ENCODE peak calls at places on chromosomes 11 and 22, in seven cellular contexts. One of them, this sample, is unnamed.

GRCh38 chr11:123195182-123196059 is at the start of gene CLMP:
- DNase-seq in activated CD8-positive, alpha-beta memory T cell treated with anti-CD3 and anti-CD28 coated beads for 24 hours: peak
- DNase-seq in left colon: peak
- DNase-seq in M059J: peak
- DNase-seq in T-helper 17 cell: no peak
- DNase-seq in C1 segment of cervical spinal cord: peak
- DNase-seq in T follicular helper cell: no peak
- DNase-seq in this sample: no peak

GRCh38 chr22:31750365-31751284 is 693 bp upstream of the PRR14L start:
- DNase-seq in activated CD8-positive, alpha-beta memory T cell treated with anti-CD3 and anti-CD28 coated beads for 24 hours: no peak
- DNase-seq in left colon: no peak
- DNase-seq in M059J: no peak
- DNase-seq in C1 segment of cervical spinal cord: no peak
- DNase-seq in T-helper 17 cell: no peak
- DNase-seq in T follicular helper cell: no peak
- DNase-seq in this sample: no peak

GRCh38 chr11:76577199-76577920 is 93.2 kb downstream of the LRRC32 start:
- DNase-seq in C1 segment of cervical spinal cord: no peak
- DNase-seq in activated CD8-positive, alpha-beta memory T cell treated with anti-CD3 and anti-CD28 coated beads for 24 hours: no peak
- DNase-seq in T follicular helper cell: no peak
- DNase-seq in M059J: peak
- DNase-seq in left colon: peak
- DNase-seq in T-helper 17 cell: no peak
- DNase-seq in this sample: no peak

GRCh38 chr22:42080287-42080686 is 787 bp downstream of the SMDT1 start:
- DNase-seq in M059J: peak
- DNase-seq in activated CD8-positive, alpha-beta memory T cell treated with anti-CD3 and anti-CD28 coated beads for 24 hours: peak
- DNase-seq in T follicular helper cell: no peak
- DNase-seq in T-helper 17 cell: no peak
- DNase-seq in C1 segment of cervical spinal cord: peak
- DNase-seq in left colon: peak
- DNase-seq in this sample: no peak

GRCh38 chr11:119807841-119808240 is 78.8 kb upstream of the NECTIN1 start:
- DNase-seq in left colon: no peak
- DNase-seq in T follicular helper cell: no peak
- DNase-seq in M059J: no peak
- DNase-seq in activated CD8-positive, alpha-beta memory T cell treated with anti-CD3 and anti-CD28 coated beads for 24 hours: no peak
- DNase-seq in C1 segment of cervical spinal cord: no peak
- DNase-seq in T-helper 17 cell: no peak
- DNase-seq in this sample: no peak

GRCh38 chr11:47099213-47099917 is 77.3 kb downstream of the ARFGAP2 start:
- DNase-seq in left colon: no peak
- DNase-seq in M059J: peak
- DNase-seq in activated CD8-positive, alpha-beta memory T cell treated with anti-CD3 and anti-CD28 coated beads for 24 hours: no peak
- DNase-seq in T-helper 17 cell: no peak
- DNase-seq in C1 segment of cervical spinal cord: no peak
- DNase-seq in T follicular helper cell: no peak
- DNase-seq in this sample: no peak

GRCh38 chr11:61065955-61066638 is 36.2 kb upstream of the CD5 start:
- DNase-seq in left colon: no peak
- DNase-seq in T follicular helper cell: no peak
- DNase-seq in T-helper 17 cell: no peak
- DNase-seq in C1 segment of cervical spinal cord: no peak
- DNase-seq in M059J: no peak
- DNase-seq in activated CD8-positive, alpha-beta memory T cell treated with anti-CD3 and anti-CD28 coated beads for 24 hours: peak
- DNase-seq in this sample: peak

GRCh38 chr11:44071157-44071556 is 5.1 kb downstream of the ACCS start:
- DNase-seq in activated CD8-positive, alpha-beta memory T cell treated with anti-CD3 and anti-CD28 coated beads for 24 hours: no peak
- DNase-seq in left colon: no peak
- DNase-seq in C1 segment of cervical spinal cord: no peak
- DNase-seq in M059J: no peak
- DNase-seq in T-helper 17 cell: no peak
- DNase-seq in T follicular helper cell: no peak
- DNase-seq in this sample: no peak

GRCh38 chr22:28710889-28711285 is 30.7 kb downstream of the CHEK2 start:
- DNase-seq in activated CD8-positive, alpha-beta memory T cell treated with anti-CD3 and anti-CD28 coated beads for 24 hours: no peak
- DNase-seq in T follicular helper cell: no peak
- DNase-seq in M059J: peak
- DNase-seq in left colon: no peak
- DNase-seq in C1 segment of cervical spinal cord: no peak
- DNase-seq in T-helper 17 cell: no peak
- DNase-seq in this sample: no peak

GRCh38 chr22:46055176-46055850 is 78.4 kb upstream of the WNT7B start:
- DNase-seq in C1 segment of cervical spinal cord: no peak
- DNase-seq in activated CD8-positive, alpha-beta memory T cell treated with anti-CD3 and anti-CD28 coated beads for 24 hours: no peak
- DNase-seq in T follicular helper cell: no peak
- DNase-seq in M059J: peak
- DNase-seq in T-helper 17 cell: no peak
- DNase-seq in left colon: peak
- DNase-seq in this sample: no peak

GRCh38 chr11:134670247-134670646 is 258.2 kb upstream of the B3GAT1 start:
- DNase-seq in C1 segment of cervical spinal cord: no peak
- DNase-seq in T follicular helper cell: no peak
- DNase-seq in activated CD8-positive, alpha-beta memory T cell treated with anti-CD3 and anti-CD28 coated beads for 24 hours: peak
- DNase-seq in M059J: no peak
- DNase-seq in T-helper 17 cell: no peak
- DNase-seq in left colon: no peak
- DNase-seq in this sample: no peak

GRCh38 chr11:66076561-66076960 is 6.5 kb downstream of the PACS1 start:
- DNase-seq in T follicular helper cell: no peak
- DNase-seq in activated CD8-positive, alpha-beta memory T cell treated with anti-CD3 and anti-CD28 coated beads for 24 hours: no peak
- DNase-seq in M059J: peak
- DNase-seq in C1 segment of cervical spinal cord: no peak
- DNase-seq in left colon: no peak
- DNase-seq in T-helper 17 cell: no peak
- DNase-seq in this sample: no peak

GRCh38 chr11:122137081-122137793 is 21.2 kb upstream of the BLID start:
- DNase-seq in C1 segment of cervical spinal cord: no peak
- DNase-seq in M059J: peak
- DNase-seq in left colon: no peak
- DNase-seq in T-helper 17 cell: no peak
- DNase-seq in activated CD8-positive, alpha-beta memory T cell treated with anti-CD3 and anti-CD28 coated beads for 24 hours: no peak
- DNase-seq in T follicular helper cell: no peak
- DNase-seq in this sample: no peak

GRCh38 chr11:64266339-64266738 is 15.0 kb downstream of the PLCB3 start:
- DNase-seq in T-helper 17 cell: no peak
- DNase-seq in activated CD8-positive, alpha-beta memory T cell treated with anti-CD3 and anti-CD28 coated beads for 24 hours: no peak
- DNase-seq in M059J: peak
- DNase-seq in left colon: no peak
- DNase-seq in T follicular helper cell: no peak
- DNase-seq in C1 segment of cervical spinal cord: no peak
- DNase-seq in this sample: no peak

GRCh38 chr11:1518301-1518700 is 31.7 kb upstream of the MOB2 start:
- DNase-seq in activated CD8-positive, alpha-beta memory T cell treated with anti-CD3 and anti-CD28 coated beads for 24 hours: no peak
- DNase-seq in T-helper 17 cell: no peak
- DNase-seq in M059J: no peak
- DNase-seq in C1 segment of cervical spinal cord: no peak
- DNase-seq in left colon: no peak
- DNase-seq in T follicular helper cell: no peak
- DNase-seq in this sample: no peak

GRCh38 chr11:64534391-64534801 is 56.6 kb upstream of the SLC22A12 start:
- DNase-seq in C1 segment of cervical spinal cord: no peak
- DNase-seq in T-helper 17 cell: no peak
- DNase-seq in left colon: no peak
- DNase-seq in T follicular helper cell: no peak
- DNase-seq in M059J: no peak
- DNase-seq in activated CD8-positive, alpha-beta memory T cell treated with anti-CD3 and anti-CD28 coated beads for 24 hours: no peak
- DNase-seq in this sample: no peak

GRCh38 chr11:100759106-100759505 is 72.0 kb downstream of the ARHGAP42 start:
- DNase-seq in T follicular helper cell: no peak
- DNase-seq in activated CD8-positive, alpha-beta memory T cell treated with anti-CD3 and anti-CD28 coated beads for 24 hours: no peak
- DNase-seq in left colon: no peak
- DNase-seq in M059J: no peak
- DNase-seq in T-helper 17 cell: no peak
- DNase-seq in C1 segment of cervical spinal cord: no peak
- DNase-seq in this sample: no peak

GRCh38 chr11:117058761-117059233 is 39.4 kb downstream of the SIK3 start:
- DNase-seq in M059J: peak
- DNase-seq in left colon: no peak
- DNase-seq in T follicular helper cell: no peak
- DNase-seq in C1 segment of cervical spinal cord: no peak
- DNase-seq in activated CD8-positive, alpha-beta memory T cell treated with anti-CD3 and anti-CD28 coated beads for 24 hours: no peak
- DNase-seq in T-helper 17 cell: no peak
- DNase-seq in this sample: no peak

GRCh38 chr11:57777969-57778317 is 16.3 kb downstream of the CTNND1 start:
- DNase-seq in C1 segment of cervical spinal cord: no peak
- DNase-seq in left colon: peak
- DNase-seq in M059J: peak
- DNase-seq in activated CD8-positive, alpha-beta memory T cell treated with anti-CD3 and anti-CD28 coated beads for 24 hours: no peak
- DNase-seq in T-helper 17 cell: no peak
- DNase-seq in T follicular helper cell: no peak
- DNase-seq in this sample: no peak

GRCh38 chr22:26321469-26321913 is 107.6 kb upstream of the ASPHD2 start:
- DNase-seq in M059J: peak
- DNase-seq in T follicular helper cell: no peak
- DNase-seq in activated CD8-positive, alpha-beta memory T cell treated with anti-CD3 and anti-CD28 coated beads for 24 hours: no peak
- DNase-seq in C1 segment of cervical spinal cord: no peak
- DNase-seq in T-helper 17 cell: no peak
- DNase-seq in left colon: no peak
- DNase-seq in this sample: no peak

GRCh38 chr22:23183107-23183698 is 2.9 kb downstream of the BCR start:
- DNase-seq in activated CD8-positive, alpha-beta memory T cell treated with anti-CD3 and anti-CD28 coated beads for 24 hours: no peak
- DNase-seq in M059J: peak
- DNase-seq in C1 segment of cervical spinal cord: peak
- DNase-seq in T-helper 17 cell: no peak
- DNase-seq in T follicular helper cell: no peak
- DNase-seq in left colon: peak
- DNase-seq in this sample: no peak

GRCh38 chr22:38085056-38085455 is 1.1 kb upstream of the SLC16A8 start:
- DNase-seq in C1 segment of cervical spinal cord: no peak
- DNase-seq in T follicular helper cell: no peak
- DNase-seq in activated CD8-positive, alpha-beta memory T cell treated with anti-CD3 and anti-CD28 coated beads for 24 hours: no peak
- DNase-seq in M059J: no peak
- DNase-seq in T-helper 17 cell: no peak
- DNase-seq in left colon: no peak
- DNase-seq in this sample: no peak

GRCh38 chr11:14253437-14253836 is 105.5 kb downstream of the RRAS2 start:
- DNase-seq in activated CD8-positive, alpha-beta memory T cell treated with anti-CD3 and anti-CD28 coated beads for 24 hours: no peak
- DNase-seq in T-helper 17 cell: no peak
- DNase-seq in M059J: no peak
- DNase-seq in T follicular helper cell: no peak
- DNase-seq in C1 segment of cervical spinal cord: peak
- DNase-seq in left colon: no peak
- DNase-seq in this sample: no peak

GRCh38 chr11:119721129-119722120 is 7.6 kb downstream of the NECTIN1 start:
- DNase-seq in left colon: peak
- DNase-seq in activated CD8-positive, alpha-beta memory T cell treated with anti-CD3 and anti-CD28 coated beads for 24 hours: no peak
- DNase-seq in T follicular helper cell: no peak
- DNase-seq in C1 segment of cervical spinal cord: no peak
- DNase-seq in M059J: peak
- DNase-seq in T-helper 17 cell: no peak
- DNase-seq in this sample: no peak

GRCh38 chr11:73566977-73567755 is 30.7 kb downstream of the FAM168A start:
- DNase-seq in left colon: no peak
- DNase-seq in T follicular helper cell: no peak
- DNase-seq in C1 segment of cervical spinal cord: no peak
- DNase-seq in M059J: no peak
- DNase-seq in activated CD8-positive, alpha-beta memory T cell treated with anti-CD3 and anti-CD28 coated beads for 24 hours: no peak
- DNase-seq in T-helper 17 cell: no peak
- DNase-seq in this sample: no peak